ENCODE peak calls at places on chromosomes 2 and 18, in eight cellular contexts. P is uterus; M is left lung; A is neuronal stem cell; F is ascending aorta; J is endothelial cell of umbilical vein; G is IMR-90; H is CD8-positive, alpha-beta T cell. Q is an unnamed sample. For H3K36me3, the result is how much of the 10 kb centered on the place peaks cover.

GRCh38 chr2:184814428-184814827 is 216.1 kb downstream of the ZNF804A start:
- DNase-seq in F (no peak), A (no peak), P (no peak), J (no peak), G (no peak), H (no peak), M (no peak), Q (no peak)

GRCh38 chr2:226002438-226002837 is 602.9 kb downstream of the NYAP2 start:
- DNase-seq in J (no peak), A (no peak), P (peak), H (no peak), G (peak), F (no peak), M (no peak), Q (peak)

GRCh38 chr2:64277101-64277849 is 133.1 kb upstream of the PELI1 start:
- DNase-seq in A (no peak), F (no peak), G (no peak), P (no peak), H (no peak), J (no peak), M (no peak), Q (no peak)

GRCh38 chr2:191050640-191050987 is 36.6 kb upstream of the STAT1 start:
- DNase-seq in J (no peak), F (no peak), G (peak), A (no peak), P (no peak), H (no peak), M (no peak), Q (no peak)

GRCh38 chr2:205376071-205376470 is 306.2 kb upstream of the NRP2 start:
- DNase-seq in M (no peak), J (no peak), P (no peak), A (no peak), F (no peak), G (no peak), H (no peak), Q (no peak)

GRCh38 chr2:119788751-119789150 is 29.0 kb downstream of the PTPN4 start:
- DNase-seq in J (no peak), H (no peak), F (no peak), M (no peak), G (no peak), A (no peak), P (no peak), Q (no peak)

GRCh38 chr18:49047540-49047939 is 96.8 kb upstream of the SMAD7 start:
- DNase-seq in H (no peak), F (no peak), M (no peak), G (no peak), A (no peak), P (no peak), J (no peak), Q (no peak)

GRCh38 chr2:53600835-53601234 is 166.8 kb upstream of the CHAC2 start:
- DNase-seq in J (no peak), F (no peak), A (no peak), M (peak), G (no peak), P (no peak), H (no peak), Q (no peak)

GRCh38 chr2:52526735-52527134 is 1240.9 kb upstream of the CHAC2 start:
- DNase-seq in P (no peak), H (no peak), J (no peak), M (no peak), G (no peak), F (no peak), A (no peak), Q (no peak)

GRCh38 chr2:74201596-74201995 is 3.2 kb downstream of the MTHFD2 start:
- DNase-seq in J (no peak), A (no peak), M (no peak), F (no peak), P (no peak), G (peak), H (no peak), Q (no peak)

GRCh38 chr2:74205113-74205512 is 6.7 kb downstream of the MTHFD2 start:
- DNase-seq in M (no peak), A (no peak), F (no peak), J (no peak), P (no peak), G (no peak), H (no peak), Q (no peak)

GRCh38 chr2:74205586-74205985 is 7.2 kb downstream of the MTHFD2 start:
- DNase-seq in J (no peak), H (no peak), P (no peak), G (no peak), M (no peak), F (no peak), A (no peak), Q (peak)

GRCh38 chr2:74204436-74204835 is 6.0 kb downstream of the MTHFD2 start:
- DNase-seq in A (no peak), M (no peak), J (no peak), G (no peak), F (no peak), P (no peak), H (no peak), Q (no peak)

DNA sequence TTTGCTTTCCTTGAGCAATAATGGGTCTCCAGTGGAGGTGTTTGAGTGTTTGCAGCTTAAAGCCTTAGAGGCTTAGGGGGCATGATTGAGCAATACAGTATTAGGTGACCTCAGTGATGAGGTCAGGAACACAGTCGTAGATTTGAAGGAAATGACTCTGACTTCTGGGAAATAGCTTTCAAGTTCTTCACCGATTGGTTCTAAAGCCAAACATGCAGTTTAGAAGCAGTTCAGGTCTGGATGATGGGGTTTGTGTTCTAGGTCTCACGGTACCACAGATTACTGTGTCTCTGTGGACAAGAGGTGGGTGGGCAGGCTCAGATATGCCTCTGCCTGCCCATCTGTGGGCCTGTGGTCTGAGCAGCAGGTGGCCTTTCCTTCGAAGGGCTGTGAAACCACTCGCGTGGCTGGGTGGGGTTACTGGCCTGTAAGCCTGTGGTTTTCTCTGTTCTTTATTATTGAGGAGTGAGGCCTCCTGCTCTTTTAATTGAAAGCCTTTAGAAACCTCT is 7.8 kb downstream of the MTHFD2 start:
- DNase-seq in P (no peak), H (no peak), F (no peak), M (no peak), G (peak), A (no peak), J (peak), Q (no peak)
- H3K36me3 ChIP-seq in P (under half), H (under half), F (under half), M (half or more), G (under half), A (under half), J (under half), Q (under half)

GRCh38 chr18:2914185-2914584 is 67.4 kb downstream of the EMILIN2 start:
- DNase-seq in H (no peak), A (no peak), P (peak), F (no peak), G (no peak), J (no peak), M (no peak), Q (no peak)
- H3K36me3 ChIP-seq in H (under half), A (under half), P (under half), F (under half), G (under half), J (under half), M (half or more), Q (under half)

DNA sequence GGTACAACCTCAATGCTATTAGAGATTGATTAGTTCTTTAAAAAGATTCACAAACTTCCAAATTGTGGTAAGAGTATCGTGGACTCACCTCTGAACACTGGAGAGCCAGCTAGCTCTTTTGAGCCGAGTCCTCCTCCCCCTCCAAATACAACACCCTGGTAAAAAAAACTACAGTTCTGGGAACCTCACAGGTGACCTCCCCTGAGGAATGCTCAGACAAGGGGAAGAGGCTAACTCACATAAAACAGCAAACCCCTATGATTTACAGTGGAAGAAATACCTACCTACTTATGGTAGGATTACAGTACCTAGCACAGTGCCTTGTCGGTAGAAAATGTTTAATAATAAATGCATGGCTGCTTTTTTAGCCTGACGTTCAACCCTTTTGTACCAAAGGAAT is 8.4 kb downstream of the ZNF24 start:
- DNase-seq in J (no peak), M (no peak), G (no peak), P (no peak), H (no peak), A (no peak), F (no peak), Q (no peak)
- H3K36me3 ChIP-seq in J (under half), M (half or more), G (under half), P (under half), H (half or more), A (under half), F (half or more), Q (under half)

DNA sequence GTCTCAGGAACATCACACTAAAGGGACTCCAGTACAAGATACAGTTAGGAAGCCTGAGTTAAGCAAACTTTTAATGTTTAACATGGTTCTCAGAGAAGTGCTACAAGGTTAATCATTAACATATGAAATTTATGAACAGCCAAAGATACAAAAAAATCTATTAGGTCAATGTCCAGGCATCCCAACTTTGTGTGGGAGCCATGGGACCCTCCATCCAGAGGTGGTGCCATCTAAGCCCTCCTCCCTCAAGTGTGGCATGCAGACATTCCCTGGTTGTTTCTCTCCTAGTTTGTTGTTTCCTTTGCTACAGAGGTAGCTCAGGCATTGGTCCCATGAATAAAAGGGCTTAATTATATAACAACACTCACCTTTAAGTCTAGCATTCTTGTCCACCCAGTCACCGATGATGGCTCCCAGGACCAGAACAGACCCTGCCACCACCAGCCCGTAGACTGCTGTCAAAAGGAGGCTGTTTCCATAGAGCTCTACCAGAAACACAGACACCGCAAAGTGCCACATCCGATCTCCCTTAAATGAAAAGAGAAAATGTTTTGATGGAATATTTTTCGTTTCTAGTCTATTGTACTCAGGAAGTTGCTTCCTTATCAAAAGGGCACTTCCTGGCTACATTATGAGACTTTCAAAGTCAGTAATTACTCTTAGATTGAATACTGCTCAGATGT is 5.7 kb downstream of the SLC40A1 start:
- DNase-seq in J (peak), A (no peak), M (no peak), F (no peak), H (no peak), P (no peak), G (no peak), Q (no peak)
- H3K36me3 ChIP-seq in J (under half), A (under half), M (under half), F (under half), H (under half), P (under half), G (under half), Q (under half)

Q was measured in body of pancreas.